ENCODE peak calls at places on chromosomes 16 and 17, in nine cellular contexts. G, O, W, L, V, R, A, J and T are unnamed samples.

GRCh38 chr17:21166599-21167265 is 40.0 kb downstream of the DHRS7B start:
- DNase-seq in G (no peak), O (no peak), W (no peak), L (no peak), V (no peak), R (no peak), A (no peak), J (no peak), T (no peak)

GRCh38 chr17:81934850-81935708 is 2.0 kb downstream of the PYCR1 start:
- DNase-seq in G (no peak), O (no peak), W (no peak), L (no peak), V (no peak), R (no peak), A (no peak), J (no peak), T (no peak)

GRCh38 chr17:32634167-32634566 is 147.4 kb downstream of the CDK5R1 start:
- DNase-seq in G (no peak), O (no peak), W (no peak), L (no peak), V (no peak), R (no peak), A (no peak), J (no peak), T (no peak)

GRCh38 chr17:77786740-77787505 is 171.6 kb upstream of the TNRC6C start:
- DNase-seq in G (no peak), O (no peak), W (no peak), L (no peak), V (no peak), R (no peak), A (no peak), J (no peak), T (no peak)

GRCh38 chr17:45096141-45096540 is 35.0 kb downstream of the NMT1 start:
- DNase-seq in G (peak; percentile 66), O (no peak), W (no peak), L (peak; percentile 14), V (no peak), R (no peak), A (no peak), J (no peak), T (peak; percentile 32)

GRCh38 chr16:67987460-67988160 is 7.3 kb upstream of the DPEP3 start:
- DNase-seq in G (peak; percentile 75), O (no peak), W (no peak), L (no peak), V (no peak), R (no peak), A (peak; percentile 41), J (no peak), T (no peak)

GRCh38 chr17:65730711-65731169 is 169.3 kb upstream of the AXIN2 start:
- DNase-seq in G (no peak), O (no peak), W (no peak), L (no peak), V (no peak), R (no peak), A (no peak), J (no peak), T (no peak)

GRCh38 chr16:67873435-67874146 is 739 bp downstream of the EDC4 start:
- DNase-seq in G (peak; percentile 40), O (peak; percentile 34), W (no peak), L (no peak), V (no peak), R (no peak), A (no peak), J (no peak), T (no peak)

GRCh38 chr17:73798111-73798748 is 154.0 kb upstream of the SDK2 start:
- DNase-seq in G (peak; percentile 55), O (no peak), W (no peak), L (no peak), V (no peak), R (no peak), A (no peak), J (no peak), T (peak; percentile 3)